ENCODE peak calls at places on chromosomes 13 and 19, in eight cellular contexts. D, O, W, V, P, C, U and Y are unnamed samples. For H3K4me1, the result is how much of the 10 kb centered on the place peaks cover.

GRCh38 chr19:17953869-17954268 is 13.0 kb upstream of the KCNN1 start:
- DNase-seq in D (no peak), O (no peak), W (no peak), V (no peak), P (no peak), C (no peak), U (no peak), Y (peak)

GRCh38 chr19:11191934-11192333 is 5.4 kb downstream of the KANK2 start:
- DNase-seq in D (no peak), O (no peak), W (no peak), V (no peak), P (no peak), C (no peak), U (no peak), Y (peak)

GRCh38 chr13:37701972-37702371 is 103.4 kb upstream of the POSTN start:
- DNase-seq in D (peak), O (peak), W (peak), V (no peak), P (no peak), C (no peak), U (peak), Y (peak)

GRCh38 chr19:1265611-1266115 is 3.5 kb upstream of the CIRBP start:
- DNase-seq in D (peak), O (peak), W (peak), V (peak), P (no peak), C (no peak), U (peak), Y (peak)

GRCh38 chr19:55467236-55468053 is 2.9 kb upstream of the C19orf85 start:
- DNase-seq in D (peak), O (peak), W (peak), V (no peak), P (peak), C (no peak), U (no peak), Y (peak)

GRCh38 chr13:97781891-97782305 is 171.6 kb upstream of the IPO5 start:
- DNase-seq in D (peak), O (peak), W (no peak), V (no peak), P (no peak), C (no peak), U (no peak), Y (no peak)

GRCh38 chr19:7739211-7739752 is 7.4 kb upstream of the CLEC4G start:
- DNase-seq in D (no peak), O (no peak), W (no peak), V (no peak), P (no peak), C (no peak), U (no peak), Y (no peak)

GRCh38 chr13:39224841-39225240 is 186.6 kb downstream of the NHLRC3 start:
- DNase-seq in D (no peak), O (no peak), W (peak), V (no peak), P (no peak), C (no peak), U (no peak), Y (no peak)

GRCh38 chr19:49514151-49514550 is 1.7 kb downstream of the FCGRT start:
- DNase-seq in D (no peak), O (no peak), W (no peak), V (no peak), P (peak), C (no peak), U (no peak), Y (no peak)
- H3K4me3 ChIP-seq in D (peak), O (no peak), W (peak), V (no peak), P (peak), C (no peak), U (no peak), Y (no peak)

GRCh38 chr19:34274827-34275625 is 20.7 kb downstream of the GARRE1 start:
- DNase-seq in D (no peak), O (peak), W (peak), V (peak), P (no peak), C (no peak), U (peak), Y (peak)

GRCh38 chr19:34276614-34277013 is 22.3 kb downstream of the GARRE1 start:
- DNase-seq in D (no peak), O (no peak), W (no peak), V (no peak), P (no peak), C (no peak), U (no peak), Y (no peak)

GRCh38 chr19:34275705-34276104 is 21.4 kb downstream of the GARRE1 start:
- DNase-seq in D (no peak), O (no peak), W (no peak), V (no peak), P (no peak), C (no peak), U (no peak), Y (no peak)

GRCh38 chr19:34273121-34273845 is 18.9 kb downstream of the GARRE1 start:
- DNase-seq in D (no peak), O (no peak), W (no peak), V (no peak), P (no peak), C (no peak), U (no peak), Y (peak)

DNA sequence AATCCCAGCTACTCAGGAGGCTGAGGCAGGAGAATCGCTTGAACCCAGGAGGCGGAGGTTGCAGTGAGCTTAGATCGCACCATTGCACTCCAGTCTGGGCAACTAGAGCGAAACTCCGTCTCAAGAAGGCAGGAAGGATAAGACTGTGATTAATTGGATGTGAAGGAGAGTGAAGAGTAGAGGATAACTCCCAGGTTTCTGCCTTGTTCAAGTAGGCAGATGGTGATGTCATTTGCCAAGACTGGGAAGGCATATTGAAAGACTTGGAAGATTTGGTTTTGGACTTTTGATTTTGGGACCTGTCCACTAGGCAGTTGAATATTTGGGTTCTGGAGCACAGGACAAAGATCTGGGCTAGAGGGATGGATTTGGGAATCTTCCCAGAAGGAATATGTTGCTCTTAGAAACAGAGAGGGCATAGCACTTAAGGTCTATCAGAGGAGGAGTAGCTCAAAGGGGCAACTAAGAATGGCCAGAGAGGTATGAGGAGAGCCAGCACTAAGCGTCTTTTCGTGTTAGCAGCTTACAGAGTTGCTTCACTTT is 20.0 kb downstream of the GARRE1 start:
- DNase-seq in D (no peak), O (peak), W (no peak), V (no peak), P (no peak), C (no peak), U (peak), Y (peak)
- H3K4me1 ChIP-seq in D (under half), O (half or more), W (under half), V (under half), P (under half), C (under half), U (under half), Y (under half)

GRCh38 chr13:52053460-52053859 is 29.0 kb downstream of the UTP14C start:
- DNase-seq in D (no peak), O (no peak), W (no peak), V (no peak), P (no peak), C (no peak), U (no peak), Y (no peak)

GRCh38 chr13:52048516-52048915 is 24.0 kb downstream of the UTP14C start:
- DNase-seq in D (no peak), O (peak), W (no peak), V (no peak), P (no peak), C (no peak), U (no peak), Y (peak)

GRCh38 chr13:52047463-52047862 is 23.0 kb downstream of the UTP14C start:
- DNase-seq in D (no peak), O (no peak), W (no peak), V (no peak), P (no peak), C (no peak), U (no peak), Y (no peak)

DNA sequence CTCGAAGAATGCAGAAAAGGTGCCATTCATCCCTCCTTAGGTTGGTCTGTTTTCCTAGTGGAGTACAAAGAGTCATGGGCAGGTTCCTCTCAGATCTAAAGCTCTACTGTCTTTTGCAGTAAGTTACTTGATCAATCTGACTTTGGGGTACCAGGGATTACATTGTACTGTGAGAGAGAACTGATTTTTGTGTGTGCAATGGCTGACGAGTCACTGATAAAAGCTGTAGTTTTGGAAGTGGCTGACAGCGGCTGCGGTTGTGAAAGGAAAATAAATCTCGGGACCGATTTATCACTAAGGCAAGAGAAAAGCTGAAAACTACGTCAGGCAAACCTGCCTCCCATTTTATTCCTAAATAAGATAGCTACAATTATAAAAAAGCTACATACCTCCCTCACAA is 26.9 kb downstream of the UTP14C start:
- DNase-seq in D (no peak), O (no peak), W (no peak), V (no peak), P (no peak), C (no peak), U (no peak), Y (no peak)
- H3K27ac ChIP-seq in D (no peak), O (no peak), W (no peak), V (no peak), P (no peak), C (no peak), U (no peak), Y (no peak)

GRCh38 chr13:31733709-31734108 is 5.6 kb upstream of the RXFP2 start:
- DNase-seq in D (no peak), O (no peak), W (no peak), V (no peak), P (no peak), C (no peak), U (no peak), Y (no peak)

GRCh38 chr13:31731923-31732322 is 7.4 kb upstream of the RXFP2 start:
- DNase-seq in D (no peak), O (no peak), W (no peak), V (no peak), P (no peak), C (no peak), U (no peak), Y (no peak)

DNA sequence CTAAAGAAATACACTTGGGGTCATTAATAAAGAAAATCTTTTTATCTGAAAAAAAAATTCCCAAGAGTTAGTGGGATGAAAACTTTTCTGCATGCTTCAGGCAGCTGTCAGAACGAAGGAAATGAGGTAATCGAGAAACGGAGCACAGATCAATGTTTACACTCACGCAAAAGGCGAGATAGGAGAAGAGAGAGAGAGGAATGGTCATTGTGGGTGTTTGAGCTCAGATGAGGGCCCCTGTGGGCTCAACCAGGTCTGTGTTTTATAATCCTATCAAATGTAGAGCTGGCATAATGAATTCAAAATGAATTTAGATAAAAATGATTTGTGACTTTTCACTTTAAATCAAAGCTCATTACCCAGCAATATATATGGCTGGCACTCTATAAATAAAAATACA is 6.3 kb upstream of the RXFP2 start:
- DNase-seq in D (no peak), O (no peak), W (no peak), V (no peak), P (no peak), C (no peak), U (peak), Y (no peak)
- H3K4me3 ChIP-seq in D (peak), O (no peak), W (no peak), V (no peak), P (no peak), C (no peak), U (no peak), Y (peak)